ENCODE peak calls at places on chromosomes 16 and 17, in eight cellular contexts. Z is ovary; X is gastrocnemius medialis; D is trophoblast cell; R is effector memory CD4-positive, alpha-beta T cell; O is MM.1S; M is CD8-positive, alpha-beta memory T cell; C is body of pancreas. T is an unnamed sample.

GRCh38 chr16:78768723-78769122 is 669.3 kb downstream of the WWOX start:
- DNase-seq in Z (no peak), X (no peak), D (no peak), R (peak), O (peak), M (peak), C (no peak), T (no peak)

GRCh38 chr17:20008242-20009051 is 712 bp upstream of the SPECC1 start:
- DNase-seq in Z (peak), X (no peak), D (no peak), R (no peak), O (no peak), M (no peak), C (no peak), T (no peak)

GRCh38 chr17:7081341-7082062 is 1.5 kb upstream of the CLEC10A start:
- DNase-seq in Z (no peak), X (no peak), D (no peak), R (no peak), O (peak), M (peak), C (no peak), T (no peak)

GRCh38 chr17:44223574-44224046 is 4.1 kb upstream of the UBTF start:
- DNase-seq in Z (peak), X (no peak), D (no peak), R (no peak), O (no peak), M (no peak), C (peak), T (no peak)

GRCh38 chr17:21042434-21043295 is at the start of gene USP22:
- DNase-seq in Z (no peak), X (peak), D (peak), R (peak), O (no peak), M (no peak), C (peak), T (peak)

GRCh38 chr17:42009170-42009569 is 8.1 kb downstream of the DNAJC7 start:
- DNase-seq in Z (no peak), X (peak), D (no peak), R (no peak), O (peak), M (no peak), C (no peak), T (no peak)

GRCh38 chr17:43591750-43592562 is 45.8 kb upstream of the ETV4 start:
- DNase-seq in Z (peak), X (peak), D (no peak), R (no peak), O (no peak), M (no peak), C (peak), T (no peak)

GRCh38 chr16:73082608-73083007 is 34.7 kb upstream of the ZFHX3 start:
- DNase-seq in Z (no peak), X (no peak), D (peak), R (no peak), O (no peak), M (no peak), C (no peak), T (no peak)

GRCh38 chr16:3095869-3096268 is 3.2 kb downstream of the ZSCAN10 start:
- DNase-seq in Z (no peak), X (no peak), D (peak), R (peak), O (peak), M (peak), C (peak), T (no peak)

GRCh38 chr16:11697319-11697718 is 29.1 kb downstream of the SNN start:
- DNase-seq in Z (no peak), X (no peak), D (no peak), R (no peak), O (no peak), M (no peak), C (no peak), T (no peak)

GRCh38 chr16:9874233-9874632 is 308.0 kb downstream of the GRIN2A start:
- DNase-seq in Z (no peak), X (no peak), D (no peak), R (no peak), O (no peak), M (no peak), C (no peak), T (no peak)

GRCh38 chr16:726438-727290 is at the start of the genes CCDC78 and HAGHL:
- DNase-seq in Z (peak), X (no peak), D (peak), R (peak), O (peak), M (peak), C (peak), T (peak)

GRCh38 chr16:86404678-86405077 is 105.6 kb upstream of the FOXF1 start:
- DNase-seq in Z (no peak), X (no peak), D (no peak), R (no peak), O (no peak), M (no peak), C (no peak), T (no peak)
- H3K27ac ChIP-seq in Z (no peak), X (no peak), D (no peak), R (no peak), O (no peak), M (no peak), C (no peak), T (no peak)

GRCh38 chr17:8189711-8190477 is at the start of gene BORCS6:
- DNase-seq in Z (peak), X (peak), D (peak), R (peak), O (peak), M (peak), C (peak), T (peak)
- H3K27ac ChIP-seq in Z (peak), X (peak), D (peak), R (peak), O (peak), M (peak), C (peak), T (peak)

GRCh38 chr16:46789499-46790414 is 41.2 kb downstream of the C16orf87 start:
- DNase-seq in Z (peak), X (peak), D (peak), R (peak), O (peak), M (peak), C (peak), T (peak)
- H3K27ac ChIP-seq in Z (no peak), X (peak), D (peak), R (peak), O (peak), M (peak), C (peak), T (no peak)

DNA sequence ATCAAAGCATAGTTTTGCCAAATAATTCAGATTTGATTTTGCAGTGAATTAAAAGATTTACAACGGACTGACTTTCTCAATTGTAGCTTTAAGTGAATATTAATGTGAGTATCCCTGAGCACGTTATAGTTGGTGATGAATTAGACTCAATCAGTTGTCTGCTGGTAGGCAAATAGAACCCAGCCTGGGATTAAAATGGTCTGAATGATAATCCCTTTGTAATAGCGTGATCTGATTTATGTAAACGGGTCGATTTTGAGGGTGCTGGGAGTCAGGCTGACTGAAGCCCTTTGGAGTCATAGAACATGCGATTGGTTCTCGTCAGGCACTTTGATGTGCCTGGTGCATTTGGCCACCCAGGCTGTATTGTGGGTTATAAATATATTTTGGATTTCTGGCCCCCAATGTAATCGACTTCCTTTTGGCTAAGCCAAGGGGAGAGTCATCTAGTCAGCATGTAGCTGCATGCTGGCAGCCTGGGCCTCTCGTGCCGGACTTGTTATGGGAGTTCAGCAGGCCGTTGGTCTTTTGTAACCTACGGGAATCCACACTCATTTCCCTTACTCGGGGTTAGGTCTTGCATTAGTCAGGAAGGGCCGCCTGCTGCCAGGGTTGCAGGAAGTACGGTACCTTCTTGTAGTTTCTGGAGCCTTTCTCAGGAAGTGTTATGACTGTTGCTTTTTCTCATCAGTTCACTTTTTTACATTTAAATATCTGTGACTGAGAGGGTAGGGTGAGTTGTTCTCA is 5.4 kb downstream of the PGS1 start:
- DNase-seq in Z (no peak), X (peak), D (peak), R (no peak), O (no peak), M (no peak), C (peak), T (peak)
- H3K27ac ChIP-seq in Z (no peak), X (peak), D (peak), R (peak), O (no peak), M (no peak), C (no peak), T (peak)

GRCh38 chr17:1042486-1042885 is 45.6 kb downstream of the TIMM22 start:
- DNase-seq in Z (no peak), X (no peak), D (no peak), R (no peak), O (no peak), M (no peak), C (no peak), T (no peak)

GRCh38 chr17:1040216-1040600 is 43.3 kb downstream of the TIMM22 start:
- DNase-seq in Z (no peak), X (no peak), D (no peak), R (no peak), O (no peak), M (no peak), C (peak), T (no peak)

GRCh38 chr17:1041746-1042145 is 44.8 kb downstream of the TIMM22 start:
- DNase-seq in Z (no peak), X (no peak), D (no peak), R (no peak), O (no peak), M (no peak), C (no peak), T (no peak)

GRCh38 chr17:1045456-1045855 is 48.5 kb downstream of the TIMM22 start:
- DNase-seq in Z (no peak), X (no peak), D (no peak), R (no peak), O (no peak), M (no peak), C (no peak), T (peak)

DNA sequence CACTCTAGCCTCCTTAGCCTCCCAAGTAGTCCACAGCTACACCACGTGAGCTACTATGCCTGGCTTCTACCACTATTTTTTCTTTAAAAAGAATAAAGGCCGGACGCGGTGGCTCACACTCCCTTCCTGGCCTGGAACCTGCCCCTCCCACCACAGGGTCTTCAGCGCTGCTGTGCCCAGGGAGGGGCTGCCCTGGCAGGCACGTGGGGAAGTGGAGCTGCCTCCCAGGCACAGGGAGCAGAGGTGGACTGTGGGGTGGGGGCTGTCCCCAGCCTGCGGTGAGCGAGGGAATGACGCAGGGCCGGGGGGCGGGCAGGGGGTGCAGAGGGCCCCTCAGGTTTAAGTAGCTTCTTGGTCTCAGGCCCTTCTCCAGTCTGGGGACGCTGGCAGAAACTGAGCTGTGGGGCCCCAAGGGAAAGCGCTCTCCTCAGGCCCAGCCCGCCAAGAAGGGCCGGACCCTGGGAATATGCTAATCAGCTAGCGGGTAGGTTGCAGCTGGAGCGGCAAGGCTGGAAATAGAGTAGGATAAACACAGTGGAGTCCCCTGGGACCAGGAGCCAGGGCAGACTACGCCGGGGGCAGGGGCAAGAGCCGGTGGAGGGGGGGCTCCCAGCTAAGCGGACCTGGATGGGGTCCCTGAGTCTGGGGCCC is 46.8 kb downstream of the TIMM22 start:
- DNase-seq in Z (peak), X (peak), D (no peak), R (no peak), O (no peak), M (no peak), C (no peak), T (peak)
- H3K27ac ChIP-seq in Z (peak), X (peak), D (no peak), R (no peak), O (no peak), M (no peak), C (no peak), T (peak)

DNA sequence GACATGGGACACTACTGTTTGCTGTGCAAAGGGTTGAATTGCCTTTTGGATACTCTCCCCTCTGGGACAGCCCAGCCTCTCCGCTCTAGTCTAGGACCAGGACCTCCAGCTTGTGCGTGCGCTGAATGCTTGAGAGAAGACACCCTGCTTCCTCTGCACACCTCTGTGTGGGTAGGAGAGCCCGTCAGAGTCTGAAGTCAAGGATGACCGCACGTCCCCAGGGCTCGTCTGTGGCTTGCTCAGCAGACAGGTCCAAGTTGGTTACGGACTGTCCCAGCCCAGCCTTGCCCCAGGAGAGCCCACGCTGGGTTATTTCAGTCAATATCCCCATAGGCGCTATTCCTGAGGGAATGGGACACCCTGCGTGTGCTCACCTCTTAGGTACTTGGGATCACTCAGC is 3.7 kb downstream of the C16orf89 start:
- DNase-seq in Z (no peak), X (no peak), D (no peak), R (no peak), O (no peak), M (no peak), C (no peak), T (peak)
- H3K27ac ChIP-seq in Z (no peak), X (no peak), D (no peak), R (no peak), O (no peak), M (no peak), C (no peak), T (no peak)

DNA sequence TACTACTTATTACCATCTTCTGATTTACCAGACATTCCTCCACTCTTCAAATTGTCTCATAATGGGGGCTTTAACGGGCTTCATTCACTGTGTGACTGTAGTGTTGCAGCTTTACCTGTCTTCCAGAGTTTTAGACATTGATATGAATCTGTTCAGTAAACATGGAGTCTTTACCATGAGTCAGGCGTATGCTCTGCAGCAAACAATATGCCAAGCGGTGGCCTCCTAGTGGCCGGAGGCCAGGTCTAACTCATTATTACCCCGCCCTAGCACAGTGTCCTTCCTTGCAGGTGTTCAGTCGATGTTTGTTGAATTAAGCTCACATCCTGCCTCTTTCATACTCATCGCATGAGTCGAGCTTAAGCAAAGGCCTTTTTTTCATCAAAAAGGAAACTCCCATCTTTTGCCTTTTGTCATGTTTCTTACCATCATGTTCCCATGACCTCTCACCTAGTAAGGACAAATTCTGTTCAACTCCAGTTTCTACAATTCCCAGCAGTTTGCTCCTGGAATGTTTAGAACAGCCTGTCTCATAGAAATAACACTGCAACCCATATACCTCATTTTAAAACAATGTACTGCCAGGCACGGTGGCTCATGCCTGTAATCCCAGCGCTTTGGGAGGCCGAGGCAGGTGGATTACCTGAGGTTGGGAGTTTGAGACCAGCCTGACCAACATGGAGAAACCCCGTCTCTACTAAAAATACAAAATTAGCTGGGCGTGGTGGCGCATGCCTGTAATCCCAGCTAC is 39.4 kb downstream of the TUBD1 start:
- DNase-seq in Z (no peak), X (no peak), D (peak), R (peak), O (peak), M (no peak), C (peak), T (no peak)
- H3K27ac ChIP-seq in Z (no peak), X (peak), D (peak), R (no peak), O (peak), M (no peak), C (peak), T (peak)

DNA sequence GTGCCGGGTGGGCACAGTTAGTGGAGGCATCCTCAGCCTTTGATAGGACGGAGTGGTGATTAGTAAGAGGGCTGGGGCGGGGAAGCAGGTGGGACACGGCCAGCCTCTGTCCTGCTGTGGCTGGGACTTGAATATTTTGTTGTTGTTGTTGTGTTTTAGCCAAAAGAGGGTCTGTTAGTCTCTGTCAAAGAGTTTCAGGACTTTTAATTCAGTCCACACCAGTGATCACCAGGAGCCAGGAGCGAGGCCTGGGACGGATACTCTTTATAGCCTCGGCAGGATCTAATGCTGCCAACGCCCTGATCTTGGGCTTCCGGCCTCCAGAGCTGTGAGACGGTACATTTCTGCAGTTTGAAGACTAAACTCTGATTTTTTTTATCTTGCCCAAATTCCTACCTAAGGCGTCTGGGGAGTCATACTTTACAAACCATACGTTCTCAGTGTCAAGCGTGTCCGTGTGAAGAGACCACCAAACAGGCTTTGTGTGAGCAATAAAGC is 2.9 kb upstream of the RNF213 start:
- DNase-seq in Z (no peak), X (no peak), D (no peak), R (no peak), O (no peak), M (no peak), C (no peak), T (no peak)
- H3K27ac ChIP-seq in Z (no peak), X (no peak), D (no peak), R (peak), O (no peak), M (peak), C (no peak), T (no peak)

GRCh38 chr17:50199211-50199633 is 2.2 kb downstream of the COL1A1 start:
- DNase-seq in Z (no peak), X (no peak), D (no peak), R (no peak), O (no peak), M (no peak), C (no peak), T (no peak)
- H3K27ac ChIP-seq in Z (peak), X (no peak), D (peak), R (no peak), O (no peak), M (no peak), C (peak), T (peak)